ENCODE peak calls at places on chromosomes 3 and 15, in seven cellular contexts. One of them, this sample, is unnamed.
A peak's percentile ranks its signal among the peaks of the same experiment; 100 is the strongest.

GRCh38 chr3:141414141-141414689 is 45.9 kb downstream of the ZBTB38 start:
- DNase-seq in body of pancreas: no peak
- DNase-seq in heart right ventricle: no peak
- DNase-seq in osteoblast: no peak
- DNase-seq in cardiac muscle cell: no peak
- DNase-seq in fibroblast of lung: peak; percentile 83
- DNase-seq in suprapubic skin: no peak
- DNase-seq in this sample: no peak

GRCh38 chr3:18679226-18679625 is 254.1 kb upstream of the SATB1 start:
- DNase-seq in body of pancreas: no peak
- DNase-seq in heart right ventricle: no peak
- DNase-seq in osteoblast: no peak
- DNase-seq in cardiac muscle cell: no peak
- DNase-seq in fibroblast of lung: no peak
- DNase-seq in suprapubic skin: no peak
- DNase-seq in this sample: no peak

GRCh38 chr3:38644662-38645053 is 4.8 kb downstream of the SCN5A start:
- DNase-seq in body of pancreas: no peak
- DNase-seq in heart right ventricle: peak; percentile 50
- DNase-seq in osteoblast: peak; percentile 17
- DNase-seq in cardiac muscle cell: no peak
- DNase-seq in fibroblast of lung: no peak
- DNase-seq in suprapubic skin: peak; percentile 7
- DNase-seq in this sample: no peak

GRCh38 chr3:69691860-69692259 is 47.4 kb upstream of the MITF start:
- DNase-seq in body of pancreas: no peak
- DNase-seq in heart right ventricle: no peak
- DNase-seq in osteoblast: no peak
- DNase-seq in cardiac muscle cell: no peak
- DNase-seq in fibroblast of lung: no peak
- DNase-seq in suprapubic skin: no peak
- DNase-seq in this sample: no peak

GRCh38 chr3:13420051-13420816 is at the start of gene NUP210:
- DNase-seq in body of pancreas: peak; percentile 59
- DNase-seq in heart right ventricle: peak; percentile 30
- DNase-seq in osteoblast: peak; percentile 65
- DNase-seq in cardiac muscle cell: peak; percentile 82
- DNase-seq in fibroblast of lung: no peak
- DNase-seq in suprapubic skin: no peak
- DNase-seq in this sample: peak; percentile 82

GRCh38 chr3:89114841-89115223 is 7.4 kb downstream of the EPHA3 start:
- DNase-seq in body of pancreas: no peak
- DNase-seq in heart right ventricle: no peak
- DNase-seq in osteoblast: no peak
- DNase-seq in cardiac muscle cell: no peak
- DNase-seq in fibroblast of lung: no peak
- DNase-seq in suprapubic skin: no peak
- DNase-seq in this sample: no peak

GRCh38 chr15:83106994-83107840 is at the start of gene TM6SF1:
- DNase-seq in body of pancreas: no peak
- DNase-seq in heart right ventricle: peak; percentile 41
- DNase-seq in osteoblast: peak; percentile 82
- DNase-seq in cardiac muscle cell: peak; percentile 61
- DNase-seq in fibroblast of lung: no peak
- DNase-seq in suprapubic skin: no peak
- DNase-seq in this sample: peak; percentile 72

GRCh38 chr3:15638193-15638890 is 36.8 kb downstream of the BTD start:
- DNase-seq in body of pancreas: no peak
- DNase-seq in heart right ventricle: no peak
- DNase-seq in osteoblast: peak; percentile 11
- DNase-seq in cardiac muscle cell: no peak
- DNase-seq in fibroblast of lung: peak; percentile 80
- DNase-seq in suprapubic skin: no peak
- DNase-seq in this sample: no peak

GRCh38 chr15:63481105-63481810 is 23.1 kb upstream of the USP3 start:
- DNase-seq in body of pancreas: no peak
- DNase-seq in heart right ventricle: no peak
- DNase-seq in osteoblast: no peak
- DNase-seq in cardiac muscle cell: no peak
- DNase-seq in fibroblast of lung: no peak
- DNase-seq in suprapubic skin: no peak
- DNase-seq in this sample: no peak

GRCh38 chr3:44050051-44050570 is 191.6 kb upstream of the TOPAZ1 start:
- DNase-seq in body of pancreas: no peak
- DNase-seq in heart right ventricle: no peak
- DNase-seq in osteoblast: no peak
- DNase-seq in cardiac muscle cell: no peak
- DNase-seq in fibroblast of lung: no peak
- DNase-seq in suprapubic skin: no peak
- DNase-seq in this sample: no peak

GRCh38 chr15:60854858-60855568 is 374.1 kb downstream of the RORA start:
- DNase-seq in body of pancreas: no peak
- DNase-seq in heart right ventricle: no peak
- DNase-seq in osteoblast: no peak
- DNase-seq in cardiac muscle cell: no peak
- DNase-seq in fibroblast of lung: peak; percentile 19
- DNase-seq in suprapubic skin: no peak
- DNase-seq in this sample: no peak

GRCh38 chr3:159775372-159775961 is 213.2 kb upstream of the IL12A start:
- DNase-seq in body of pancreas: no peak
- DNase-seq in heart right ventricle: peak; percentile 31
- DNase-seq in osteoblast: no peak
- DNase-seq in cardiac muscle cell: no peak
- DNase-seq in fibroblast of lung: peak; percentile 92
- DNase-seq in suprapubic skin: no peak
- DNase-seq in this sample: no peak

GRCh38 chr3:183275418-183275817 is 22.4 kb downstream of the B3GNT5 start:
- DNase-seq in body of pancreas: peak; percentile 60
- DNase-seq in heart right ventricle: no peak
- DNase-seq in osteoblast: no peak
- DNase-seq in cardiac muscle cell: no peak
- DNase-seq in fibroblast of lung: peak; percentile 62
- DNase-seq in suprapubic skin: no peak
- DNase-seq in this sample: no peak

GRCh38 chr15:62957130-62957529 is 85.4 kb upstream of the TPM1 start:
- DNase-seq in body of pancreas: no peak
- DNase-seq in heart right ventricle: no peak
- DNase-seq in osteoblast: peak; percentile 88
- DNase-seq in cardiac muscle cell: no peak
- DNase-seq in fibroblast of lung: no peak
- DNase-seq in suprapubic skin: no peak
- DNase-seq in this sample: no peak

GRCh38 chr3:89373459-89373858 is 266.0 kb downstream of the EPHA3 start:
- DNase-seq in body of pancreas: no peak
- DNase-seq in heart right ventricle: no peak
- DNase-seq in osteoblast: no peak
- DNase-seq in cardiac muscle cell: peak; percentile 12
- DNase-seq in fibroblast of lung: peak; percentile 30
- DNase-seq in suprapubic skin: no peak
- DNase-seq in this sample: no peak

GRCh38 chr3:24237971-24238767 is 256.5 kb downstream of the THRB start:
- DNase-seq in body of pancreas: peak; percentile 66
- DNase-seq in heart right ventricle: no peak
- DNase-seq in osteoblast: peak; percentile 29
- DNase-seq in cardiac muscle cell: peak; percentile 68
- DNase-seq in fibroblast of lung: peak; percentile 96
- DNase-seq in suprapubic skin: no peak
- DNase-seq in this sample: no peak

GRCh38 chr3:111668912-111669488 is 73.9 kb upstream of the ZBED2 start:
- DNase-seq in body of pancreas: no peak
- DNase-seq in heart right ventricle: no peak
- DNase-seq in osteoblast: no peak
- DNase-seq in cardiac muscle cell: peak; percentile 61
- DNase-seq in fibroblast of lung: peak; percentile 73
- DNase-seq in suprapubic skin: no peak
- DNase-seq in this sample: no peak

GRCh38 chr15:98755138-98755537 is 106.8 kb downstream of the IGF1R start:
- DNase-seq in body of pancreas: no peak
- DNase-seq in heart right ventricle: no peak
- DNase-seq in osteoblast: no peak
- DNase-seq in cardiac muscle cell: no peak
- DNase-seq in fibroblast of lung: peak; percentile 56
- DNase-seq in suprapubic skin: no peak
- DNase-seq in this sample: no peak

GRCh38 chr3:105277656-105278055 is 89.1 kb upstream of the ALCAM start:
- DNase-seq in body of pancreas: no peak
- DNase-seq in heart right ventricle: no peak
- DNase-seq in osteoblast: no peak
- DNase-seq in cardiac muscle cell: no peak
- DNase-seq in fibroblast of lung: peak; percentile 45
- DNase-seq in suprapubic skin: no peak
- DNase-seq in this sample: no peak

GRCh38 chr3:138062626-138063025 is 52.7 kb downstream of the CLDN18 start:
- DNase-seq in body of pancreas: no peak
- DNase-seq in heart right ventricle: no peak
- DNase-seq in osteoblast: peak; percentile 84
- DNase-seq in cardiac muscle cell: no peak
- DNase-seq in fibroblast of lung: peak; percentile 70
- DNase-seq in suprapubic skin: no peak
- DNase-seq in this sample: no peak

GRCh38 chr3:122019493-122019892 is 2.6 kb downstream of the ILDR1 start:
- DNase-seq in body of pancreas: no peak
- DNase-seq in heart right ventricle: no peak
- DNase-seq in osteoblast: no peak
- DNase-seq in cardiac muscle cell: no peak
- DNase-seq in fibroblast of lung: no peak
- DNase-seq in suprapubic skin: no peak
- DNase-seq in this sample: no peak
- TF ChIP-seq CTCF in body of pancreas: no peak
- TF ChIP-seq CTCF in heart right ventricle: no peak
- TF ChIP-seq CTCF in osteoblast: no peak
- TF ChIP-seq CTCF in cardiac muscle cell: no peak
- TF ChIP-seq CTCF in fibroblast of lung: no peak
- TF ChIP-seq CTCF in suprapubic skin: no peak
- TF ChIP-seq CTCF in this sample: no peak

GRCh38 chr3:172398484-172398883 is 49.8 kb downstream of the GHSR start:
- DNase-seq in body of pancreas: no peak
- DNase-seq in heart right ventricle: no peak
- DNase-seq in osteoblast: no peak
- DNase-seq in cardiac muscle cell: no peak
- DNase-seq in fibroblast of lung: no peak
- DNase-seq in suprapubic skin: no peak
- DNase-seq in this sample: no peak

GRCh38 chr3:172397716-172398405 is 50.4 kb downstream of the GHSR start:
- DNase-seq in body of pancreas: no peak
- DNase-seq in heart right ventricle: no peak
- DNase-seq in osteoblast: no peak
- DNase-seq in cardiac muscle cell: no peak
- DNase-seq in fibroblast of lung: peak; percentile 25
- DNase-seq in suprapubic skin: no peak
- DNase-seq in this sample: no peak

GRCh38 chr3:172391592-172392302 is 56.5 kb downstream of the GHSR start:
- DNase-seq in body of pancreas: no peak
- DNase-seq in heart right ventricle: no peak
- DNase-seq in osteoblast: no peak
- DNase-seq in cardiac muscle cell: no peak
- DNase-seq in fibroblast of lung: peak; percentile 90
- DNase-seq in suprapubic skin: no peak
- DNase-seq in this sample: no peak

GRCh38 chr3:172396400-172396799 is 51.9 kb downstream of the GHSR start:
- DNase-seq in body of pancreas: no peak
- DNase-seq in heart right ventricle: no peak
- DNase-seq in osteoblast: no peak
- DNase-seq in cardiac muscle cell: no peak
- DNase-seq in fibroblast of lung: no peak
- DNase-seq in suprapubic skin: no peak
- DNase-seq in this sample: no peak

DNA sequence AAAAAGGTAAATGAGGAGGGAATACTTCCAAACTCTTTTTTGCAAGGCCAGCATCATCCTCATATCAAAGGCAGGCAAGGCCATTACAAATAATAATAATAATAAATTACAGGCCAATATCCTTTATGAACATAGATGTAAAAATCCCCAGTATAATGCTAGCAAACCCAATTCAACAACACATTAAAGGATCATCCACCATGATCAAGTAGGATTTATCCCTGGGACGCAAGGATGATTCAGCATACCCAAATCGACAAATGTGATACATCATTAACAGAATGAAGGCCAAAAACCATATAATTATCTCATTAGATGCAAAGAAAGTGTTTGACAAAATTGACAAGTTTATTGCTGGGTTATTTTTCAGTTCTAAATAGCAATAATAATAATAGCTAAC is 53.6 kb downstream of the GHSR start:
- DNase-seq in body of pancreas: no peak
- DNase-seq in heart right ventricle: no peak
- DNase-seq in osteoblast: no peak
- DNase-seq in cardiac muscle cell: no peak
- DNase-seq in fibroblast of lung: no peak
- DNase-seq in suprapubic skin: no peak
- DNase-seq in this sample: no peak
- H3K36me3 ChIP-seq in body of pancreas: no peaks in the 10 kb centered on the region
- H3K36me3 ChIP-seq in heart right ventricle: peaks cover 44% of the 10 kb centered on the region
- H3K36me3 ChIP-seq in osteoblast: peaks cover 26% of the 10 kb centered on the region
- H3K36me3 ChIP-seq in cardiac muscle cell: peaks cover 19% of the 10 kb centered on the region
- H3K36me3 ChIP-seq in fibroblast of lung: peaks cover 2% of the 10 kb centered on the region
- H3K36me3 ChIP-seq in suprapubic skin: peaks cover 11% of the 10 kb centered on the region
- H3K36me3 ChIP-seq in this sample: peaks cover 43% of the 10 kb centered on the region

DNA sequence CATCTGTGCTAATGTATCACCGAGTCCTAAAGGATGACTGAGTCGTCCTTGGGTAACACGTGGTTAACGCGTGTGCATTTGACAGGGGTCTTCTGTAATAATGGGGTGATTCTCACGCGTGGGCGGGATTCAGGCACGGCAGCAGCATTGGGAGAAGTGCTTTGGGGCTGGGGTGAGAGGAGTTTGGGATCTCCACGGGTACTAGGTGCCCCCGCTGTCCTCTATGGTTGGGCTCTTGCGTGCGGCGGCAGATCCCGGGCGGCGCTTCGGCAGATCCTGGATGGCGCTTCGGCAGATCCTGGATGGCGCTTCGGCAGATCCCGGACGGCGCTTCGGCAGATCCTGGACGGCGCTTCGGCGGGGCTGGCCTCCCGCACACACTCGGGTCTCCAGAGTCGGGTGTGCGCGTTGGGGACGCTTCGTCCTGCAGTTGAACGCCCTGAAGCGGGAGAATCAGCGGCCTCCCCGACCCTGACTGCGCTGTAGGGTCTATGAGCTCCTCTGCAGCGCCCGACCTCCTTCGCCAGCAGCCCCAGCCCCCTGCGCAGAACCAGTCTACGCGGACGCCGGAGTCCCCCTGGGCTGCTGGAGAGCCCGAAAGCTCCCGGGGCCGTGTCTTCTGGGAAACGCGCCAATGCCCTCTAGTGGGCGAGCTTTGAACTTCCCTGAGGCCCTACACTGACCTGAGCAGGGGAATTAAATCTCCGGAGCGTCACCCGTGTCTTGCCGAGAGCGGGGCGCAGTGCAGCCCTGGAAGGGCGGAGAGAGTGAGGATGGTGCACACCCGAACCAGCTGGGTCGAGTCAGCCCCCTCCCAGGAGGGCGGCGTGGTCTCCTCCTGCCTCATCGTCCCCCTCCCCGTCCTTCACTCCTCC is 48.1 kb upstream of the EPHB3 start:
- DNase-seq in body of pancreas: peak; percentile 88
- DNase-seq in heart right ventricle: peak; percentile 85
- DNase-seq in osteoblast: peak; percentile 96
- DNase-seq in cardiac muscle cell: peak; percentile 94
- DNase-seq in fibroblast of lung: peak; percentile 63
- DNase-seq in suprapubic skin: peak; percentile 93
- DNase-seq in this sample: peak; percentile 90
- TF ChIP-seq CTCF in body of pancreas: peak; percentile 85
- TF ChIP-seq CTCF in heart right ventricle: peak; percentile 85
- TF ChIP-seq CTCF in osteoblast: peak; percentile 72
- TF ChIP-seq CTCF in cardiac muscle cell: peak; percentile 84
- TF ChIP-seq CTCF in fibroblast of lung: peak; percentile 87
- TF ChIP-seq CTCF in suprapubic skin: peak; percentile 81
- TF ChIP-seq CTCF in this sample: peak; percentile 88

GRCh38 chr15:65595960-65596359 is 15.0 kb downstream of the INTS14 start:
- DNase-seq in body of pancreas: no peak
- DNase-seq in heart right ventricle: no peak
- DNase-seq in osteoblast: peak; percentile 18
- DNase-seq in cardiac muscle cell: peak; percentile 34
- DNase-seq in fibroblast of lung: no peak
- DNase-seq in suprapubic skin: no peak
- DNase-seq in this sample: no peak
- H3K36me3 ChIP-seq in body of pancreas: peaks cover 33% of the 10 kb centered on the region
- H3K36me3 ChIP-seq in heart right ventricle: peaks cover 98% of the 10 kb centered on the region
- H3K36me3 ChIP-seq in osteoblast: peaks cover 65% of the 10 kb centered on the region
- H3K36me3 ChIP-seq in cardiac muscle cell: peaks cover 69% of the 10 kb centered on the region
- H3K36me3 ChIP-seq in fibroblast of lung: peaks cover 3% of the 10 kb centered on the region
- H3K36me3 ChIP-seq in suprapubic skin: peaks cover 85% of the 10 kb centered on the region
- H3K36me3 ChIP-seq in this sample: peaks cover 97% of the 10 kb centered on the region

This sample was measured in upper lobe of right lung.